ENCODE peak calls at places on chromosome 18, in ten cellular contexts. One of them, this sample, is unnamed.

GRCh38 chr18:36850527-36851201 is 21.7 kb downstream of the KIAA1328 start:
- DNase-seq in SK-N-SH: no peak
- DNase-seq in tibial nerve: no peak
- DNase-seq in stomach: no peak
- DNase-seq in A549: peak; percentile 50
- DNase-seq in suprapubic skin: no peak
- DNase-seq in H1: no peak
- DNase-seq in K562: no peak
- DNase-seq in transverse colon: no peak
- DNase-seq in sigmoid colon: no peak
- DNase-seq in this sample: no peak

GRCh38 chr18:934518-935123 is 29.9 kb downstream of the ADCYAP1 start:
- DNase-seq in SK-N-SH: no peak
- DNase-seq in tibial nerve: no peak
- DNase-seq in stomach: no peak
- DNase-seq in A549: no peak
- DNase-seq in suprapubic skin: no peak
- DNase-seq in H1: no peak
- DNase-seq in K562: no peak
- DNase-seq in transverse colon: no peak
- DNase-seq in sigmoid colon: no peak
- DNase-seq in this sample: no peak

GRCh38 chr18:79962835-79963657 is 1.4 kb upstream of the HSBP1L1 start:
- DNase-seq in SK-N-SH: no peak
- DNase-seq in tibial nerve: no peak
- DNase-seq in stomach: no peak
- DNase-seq in A549: no peak
- DNase-seq in suprapubic skin: peak; percentile 25
- DNase-seq in H1: no peak
- DNase-seq in K562: no peak
- DNase-seq in transverse colon: no peak
- DNase-seq in sigmoid colon: peak; percentile 43
- DNase-seq in this sample: no peak

GRCh38 chr18:907171-907879 is 2.7 kb downstream of the ADCYAP1 start:
- DNase-seq in SK-N-SH: peak; percentile 49
- DNase-seq in tibial nerve: no peak
- DNase-seq in stomach: no peak
- DNase-seq in A549: no peak
- DNase-seq in suprapubic skin: no peak
- DNase-seq in H1: peak; percentile 70
- DNase-seq in K562: no peak
- DNase-seq in transverse colon: no peak
- DNase-seq in sigmoid colon: no peak
- DNase-seq in this sample: no peak

GRCh38 chr18:4394700-4395099 is 60.4 kb downstream of the DLGAP1 start:
- DNase-seq in SK-N-SH: no peak
- DNase-seq in tibial nerve: no peak
- DNase-seq in stomach: no peak
- DNase-seq in A549: no peak
- DNase-seq in suprapubic skin: no peak
- DNase-seq in H1: no peak
- DNase-seq in K562: no peak
- DNase-seq in transverse colon: no peak
- DNase-seq in sigmoid colon: no peak
- DNase-seq in this sample: no peak

GRCh38 chr18:55906533-55906932 is 318.5 kb upstream of the TCF4 start:
- DNase-seq in SK-N-SH: no peak
- DNase-seq in tibial nerve: no peak
- DNase-seq in stomach: no peak
- DNase-seq in A549: no peak
- DNase-seq in suprapubic skin: no peak
- DNase-seq in H1: no peak
- DNase-seq in K562: no peak
- DNase-seq in transverse colon: no peak
- DNase-seq in sigmoid colon: no peak
- DNase-seq in this sample: no peak

GRCh38 chr18:69717586-69717985 is 230.1 kb downstream of the CD226 start:
- DNase-seq in SK-N-SH: no peak
- DNase-seq in tibial nerve: no peak
- DNase-seq in stomach: no peak
- DNase-seq in A549: no peak
- DNase-seq in suprapubic skin: no peak
- DNase-seq in H1: no peak
- DNase-seq in K562: no peak
- DNase-seq in transverse colon: no peak
- DNase-seq in sigmoid colon: no peak
- DNase-seq in this sample: no peak

GRCh38 chr18:49764032-49764431 is 49.3 kb downstream of the ACAA2 start:
- DNase-seq in SK-N-SH: no peak
- DNase-seq in tibial nerve: no peak
- DNase-seq in stomach: no peak
- DNase-seq in A549: no peak
- DNase-seq in suprapubic skin: no peak
- DNase-seq in H1: no peak
- DNase-seq in K562: no peak
- DNase-seq in transverse colon: no peak
- DNase-seq in sigmoid colon: no peak
- DNase-seq in this sample: no peak

GRCh38 chr18:46013484-46014189 is 46.5 kb upstream of the EPG5 start:
- DNase-seq in SK-N-SH: no peak
- DNase-seq in tibial nerve: no peak
- DNase-seq in stomach: no peak
- DNase-seq in A549: no peak
- DNase-seq in suprapubic skin: no peak
- DNase-seq in H1: no peak
- DNase-seq in K562: no peak
- DNase-seq in transverse colon: no peak
- DNase-seq in sigmoid colon: no peak
- DNase-seq in this sample: no peak

GRCh38 chr18:29449424-29449823 is 1272.5 kb upstream of the CDH2 start:
- DNase-seq in SK-N-SH: no peak
- DNase-seq in tibial nerve: no peak
- DNase-seq in stomach: no peak
- DNase-seq in A549: no peak
- DNase-seq in suprapubic skin: no peak
- DNase-seq in H1: no peak
- DNase-seq in K562: no peak
- DNase-seq in transverse colon: no peak
- DNase-seq in sigmoid colon: no peak
- DNase-seq in this sample: no peak

GRCh38 chr18:61921621-61922235 is 28.9 kb upstream of the RNF152 start:
- DNase-seq in SK-N-SH: no peak
- DNase-seq in tibial nerve: no peak
- DNase-seq in stomach: no peak
- DNase-seq in A549: no peak
- DNase-seq in suprapubic skin: no peak
- DNase-seq in H1: no peak
- DNase-seq in K562: no peak
- DNase-seq in transverse colon: no peak
- DNase-seq in sigmoid colon: no peak
- DNase-seq in this sample: no peak

GRCh38 chr18:3453540-3454364 is 3.8 kb downstream of the TGIF1 start:
- DNase-seq in SK-N-SH: no peak
- DNase-seq in tibial nerve: peak; percentile 68
- DNase-seq in stomach: peak; percentile 41
- DNase-seq in A549: peak; percentile 76
- DNase-seq in suprapubic skin: peak; percentile 87
- DNase-seq in H1: no peak
- DNase-seq in K562: no peak
- DNase-seq in transverse colon: peak; percentile 55
- DNase-seq in sigmoid colon: peak; percentile 90
- DNase-seq in this sample: peak; percentile 61

DNA sequence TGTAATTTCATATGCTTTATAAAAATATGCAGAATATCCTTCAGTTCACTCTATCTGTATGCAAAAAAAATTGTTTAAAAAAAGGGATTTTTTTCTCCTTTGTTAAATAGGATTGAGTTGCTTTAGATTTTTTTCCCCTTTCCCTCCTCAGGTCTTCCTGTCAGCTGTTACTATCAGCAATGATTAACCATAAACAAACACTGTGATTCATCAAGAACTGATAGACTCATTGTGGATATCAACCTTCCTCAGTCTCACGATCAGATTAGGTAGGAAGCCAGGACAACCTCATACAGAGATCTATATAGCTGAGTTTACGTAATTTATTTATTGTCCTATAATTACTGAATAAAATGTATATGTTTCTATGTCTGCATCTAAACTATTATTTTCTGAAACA is 2136.2 kb upstream of the CELF4 start:
- DNase-seq in SK-N-SH: no peak
- DNase-seq in tibial nerve: no peak
- DNase-seq in stomach: no peak
- DNase-seq in A549: peak; percentile 51
- DNase-seq in suprapubic skin: no peak
- DNase-seq in H1: no peak
- DNase-seq in K562: no peak
- DNase-seq in transverse colon: no peak
- DNase-seq in sigmoid colon: no peak
- DNase-seq in this sample: no peak
- H3K27ac ChIP-seq in SK-N-SH: no peak overlapping the region
- H3K27ac ChIP-seq in tibial nerve: no peak overlapping the region
- H3K27ac ChIP-seq in stomach: no peak overlapping the region
- H3K27ac ChIP-seq in A549: no peak overlapping the region
- H3K27ac ChIP-seq in suprapubic skin: no peak overlapping the region
- H3K27ac ChIP-seq in H1: no peak overlapping the region
- H3K27ac ChIP-seq in K562: no peak overlapping the region
- H3K27ac ChIP-seq in transverse colon: no peak overlapping the region
- H3K27ac ChIP-seq in sigmoid colon: no peak overlapping the region
- H3K27ac ChIP-seq in this sample: no peak overlapping the region

GRCh38 chr18:47829831-47830230 is 100.6 kb downstream of the SMAD2 start:
- DNase-seq in SK-N-SH: no peak
- DNase-seq in tibial nerve: no peak
- DNase-seq in stomach: no peak
- DNase-seq in A549: no peak
- DNase-seq in suprapubic skin: no peak
- DNase-seq in H1: no peak
- DNase-seq in K562: no peak
- DNase-seq in transverse colon: no peak
- DNase-seq in sigmoid colon: no peak
- DNase-seq in this sample: no peak

GRCh38 chr18:47826157-47827074 is 104.0 kb downstream of the SMAD2 start:
- DNase-seq in SK-N-SH: no peak
- DNase-seq in tibial nerve: no peak
- DNase-seq in stomach: no peak
- DNase-seq in A549: no peak
- DNase-seq in suprapubic skin: no peak
- DNase-seq in H1: no peak
- DNase-seq in K562: no peak
- DNase-seq in transverse colon: peak; percentile 10
- DNase-seq in sigmoid colon: no peak
- DNase-seq in this sample: no peak

GRCh38 chr18:47830772-47831171 is 99.7 kb downstream of the SMAD2 start:
- DNase-seq in SK-N-SH: no peak
- DNase-seq in tibial nerve: no peak
- DNase-seq in stomach: no peak
- DNase-seq in A549: no peak
- DNase-seq in suprapubic skin: no peak
- DNase-seq in H1: no peak
- DNase-seq in K562: no peak
- DNase-seq in transverse colon: no peak
- DNase-seq in sigmoid colon: no peak
- DNase-seq in this sample: no peak

GRCh38 chr18:47832348-47832747 is 98.1 kb downstream of the SMAD2 start:
- DNase-seq in SK-N-SH: no peak
- DNase-seq in tibial nerve: no peak
- DNase-seq in stomach: no peak
- DNase-seq in A549: no peak
- DNase-seq in suprapubic skin: no peak
- DNase-seq in H1: no peak
- DNase-seq in K562: no peak
- DNase-seq in transverse colon: no peak
- DNase-seq in sigmoid colon: no peak
- DNase-seq in this sample: no peak
- TF ChIP-seq EP300 in SK-N-SH: no peak
- TF ChIP-seq EP300 in tibial nerve: no peak
- TF ChIP-seq EP300 in stomach: no peak
- TF ChIP-seq EP300 in A549: no peak
- TF ChIP-seq EP300 in suprapubic skin: no peak
- TF ChIP-seq EP300 in H1: no peak
- TF ChIP-seq EP300 in K562: no peak
- TF ChIP-seq EP300 in transverse colon: no peak
- TF ChIP-seq EP300 in sigmoid colon: no peak
- TF ChIP-seq EP300 in this sample: no peak

GRCh38 chr18:31206064-31206463 is 43.4 kb upstream of the DSC1 start:
- DNase-seq in SK-N-SH: no peak
- DNase-seq in tibial nerve: no peak
- DNase-seq in stomach: no peak
- DNase-seq in A549: no peak
- DNase-seq in suprapubic skin: no peak
- DNase-seq in H1: no peak
- DNase-seq in K562: no peak
- DNase-seq in transverse colon: no peak
- DNase-seq in sigmoid colon: no peak
- DNase-seq in this sample: no peak
- H3K27ac ChIP-seq in SK-N-SH: no peak overlapping the region
- H3K27ac ChIP-seq in tibial nerve: no peak overlapping the region
- H3K27ac ChIP-seq in stomach: no peak overlapping the region
- H3K27ac ChIP-seq in A549: no peak overlapping the region
- H3K27ac ChIP-seq in suprapubic skin: peak overlapping the region; percentile 85
- H3K27ac ChIP-seq in H1: no peak overlapping the region
- H3K27ac ChIP-seq in K562: no peak overlapping the region
- H3K27ac ChIP-seq in transverse colon: peak overlapping the region; percentile 87
- H3K27ac ChIP-seq in sigmoid colon: no peak overlapping the region
- H3K27ac ChIP-seq in this sample: no peak overlapping the region

GRCh38 chr18:32425466-32425865 is 45.2 kb downstream of the GAREM1 start:
- DNase-seq in SK-N-SH: no peak
- DNase-seq in tibial nerve: no peak
- DNase-seq in stomach: no peak
- DNase-seq in A549: peak; percentile 21
- DNase-seq in suprapubic skin: no peak
- DNase-seq in H1: no peak
- DNase-seq in K562: no peak
- DNase-seq in transverse colon: no peak
- DNase-seq in sigmoid colon: no peak
- DNase-seq in this sample: no peak

GRCh38 chr18:32422978-32423740 is 47.5 kb downstream of the GAREM1 start:
- DNase-seq in SK-N-SH: no peak
- DNase-seq in tibial nerve: no peak
- DNase-seq in stomach: no peak
- DNase-seq in A549: no peak
- DNase-seq in suprapubic skin: no peak
- DNase-seq in H1: no peak
- DNase-seq in K562: no peak
- DNase-seq in transverse colon: no peak
- DNase-seq in sigmoid colon: no peak
- DNase-seq in this sample: no peak

GRCh38 chr18:32424696-32425095 is 46.0 kb downstream of the GAREM1 start:
- DNase-seq in SK-N-SH: no peak
- DNase-seq in tibial nerve: no peak
- DNase-seq in stomach: no peak
- DNase-seq in A549: no peak
- DNase-seq in suprapubic skin: no peak
- DNase-seq in H1: no peak
- DNase-seq in K562: no peak
- DNase-seq in transverse colon: no peak
- DNase-seq in sigmoid colon: peak; percentile 64
- DNase-seq in this sample: no peak

GRCh38 chr18:32420084-32420483 is 50.6 kb downstream of the GAREM1 start:
- DNase-seq in SK-N-SH: no peak
- DNase-seq in tibial nerve: no peak
- DNase-seq in stomach: no peak
- DNase-seq in A549: no peak
- DNase-seq in suprapubic skin: no peak
- DNase-seq in H1: no peak
- DNase-seq in K562: no peak
- DNase-seq in transverse colon: no peak
- DNase-seq in sigmoid colon: no peak
- DNase-seq in this sample: no peak

GRCh38 chr18:32422185-32422584 is 48.5 kb downstream of the GAREM1 start:
- DNase-seq in SK-N-SH: no peak
- DNase-seq in tibial nerve: no peak
- DNase-seq in stomach: no peak
- DNase-seq in A549: no peak
- DNase-seq in suprapubic skin: no peak
- DNase-seq in H1: no peak
- DNase-seq in K562: no peak
- DNase-seq in transverse colon: no peak
- DNase-seq in sigmoid colon: peak; percentile 63
- DNase-seq in this sample: no peak
- TF ChIP-seq EP300 in SK-N-SH: no peak
- TF ChIP-seq EP300 in tibial nerve: no peak
- TF ChIP-seq EP300 in stomach: no peak
- TF ChIP-seq EP300 in A549: no peak
- TF ChIP-seq EP300 in suprapubic skin: no peak
- TF ChIP-seq EP300 in H1: no peak
- TF ChIP-seq EP300 in K562: no peak
- TF ChIP-seq EP300 in transverse colon: no peak
- TF ChIP-seq EP300 in sigmoid colon: no peak
- TF ChIP-seq EP300 in this sample: no peak

This sample was measured in ovary.